ENCODE peak calls at places on chromosomes 11 and 22, in five cellular contexts. One of them, this sample, is unnamed.

GRCh38 chr11:35963911-35964310 is 20.0 kb downstream of the LDLRAD3 start:
- DNase-seq in neural crest cell: no peak
- DNase-seq in ELR: no peak
- DNase-seq in astrocyte of the spinal cord: no peak
- DNase-seq in RPMI8226: no peak
- DNase-seq in this sample: no peak

GRCh38 chr11:1150095-1150494 is 7.7 kb upstream of the MUC5AC start:
- DNase-seq in neural crest cell: no peak
- DNase-seq in ELR: no peak
- DNase-seq in astrocyte of the spinal cord: no peak
- DNase-seq in RPMI8226: no peak
- DNase-seq in this sample: no peak

GRCh38 chr11:108466405-108466804 is 924 bp downstream of the C11orf65 start:
- DNase-seq in neural crest cell: no peak
- DNase-seq in ELR: peak
- DNase-seq in astrocyte of the spinal cord: no peak
- DNase-seq in RPMI8226: no peak
- DNase-seq in this sample: no peak

GRCh38 chr22:28116261-28116673 is 197.2 kb upstream of the PITPNB start:
- DNase-seq in neural crest cell: no peak
- DNase-seq in ELR: peak
- DNase-seq in astrocyte of the spinal cord: peak
- DNase-seq in RPMI8226: no peak
- DNase-seq in this sample: no peak

GRCh38 chr11:69468236-69468635 is 13.2 kb upstream of the LINC01488 start:
- DNase-seq in neural crest cell: no peak
- DNase-seq in ELR: no peak
- DNase-seq in astrocyte of the spinal cord: no peak
- DNase-seq in RPMI8226: no peak
- DNase-seq in this sample: no peak

GRCh38 chr11:4044971-4045646 is 49.5 kb upstream of the RRM1 start:
- DNase-seq in neural crest cell: peak
- DNase-seq in ELR: no peak
- DNase-seq in astrocyte of the spinal cord: no peak
- DNase-seq in RPMI8226: no peak
- DNase-seq in this sample: no peak

GRCh38 chr11:1382831-1383607 is 6.7 kb upstream of the BRSK2 start:
- DNase-seq in neural crest cell: peak
- DNase-seq in ELR: peak
- DNase-seq in astrocyte of the spinal cord: peak
- DNase-seq in RPMI8226: peak
- DNase-seq in this sample: peak

GRCh38 chr22:35064664-35065063 is 1.3 kb upstream of the ISX start:
- DNase-seq in neural crest cell: no peak
- DNase-seq in ELR: no peak
- DNase-seq in astrocyte of the spinal cord: no peak
- DNase-seq in RPMI8226: peak
- DNase-seq in this sample: peak